ENCODE peak calls at places on chromosomes 5 and 9, in ten cellular contexts. One of them, this sample, is unnamed.

GRCh38 chr9:111851536-111851935 is 45.1 kb upstream of the UGCG start:
- DNase-seq in substantia nigra: no peak
- DNase-seq in Kasumi-1: no peak
- DNase-seq in AG09309: no peak
- DNase-seq in MM.1S: no peak
- DNase-seq in astrocyte of the spinal cord: peak; percentile 27
- DNase-seq in naive thymus-derived CD8-positive, alpha-beta T cell: no peak
- DNase-seq in fibroblast of lung: peak; percentile 30
- DNase-seq in AG10803: no peak
- DNase-seq in RKO: peak; percentile 60
- DNase-seq in this sample: no peak

GRCh38 chr9:5587024-5587423 is 41.9 kb upstream of the RIC1 start:
- DNase-seq in substantia nigra: no peak
- DNase-seq in Kasumi-1: no peak
- DNase-seq in AG09309: peak; percentile 20
- DNase-seq in MM.1S: no peak
- DNase-seq in astrocyte of the spinal cord: peak; percentile 58
- DNase-seq in naive thymus-derived CD8-positive, alpha-beta T cell: no peak
- DNase-seq in fibroblast of lung: peak; percentile 80
- DNase-seq in AG10803: peak; percentile 77
- DNase-seq in RKO: peak; percentile 86
- DNase-seq in this sample: no peak

GRCh38 chr5:30839956-30840355 is 353.5 kb upstream of the CDH6 start:
- DNase-seq in substantia nigra: no peak
- DNase-seq in Kasumi-1: no peak
- DNase-seq in AG09309: no peak
- DNase-seq in MM.1S: no peak
- DNase-seq in astrocyte of the spinal cord: no peak
- DNase-seq in naive thymus-derived CD8-positive, alpha-beta T cell: no peak
- DNase-seq in fibroblast of lung: no peak
- DNase-seq in AG10803: no peak
- DNase-seq in RKO: no peak
- DNase-seq in this sample: no peak

GRCh38 chr9:137297060-137297664 is 4.9 kb downstream of the NRARP start:
- DNase-seq in substantia nigra: no peak
- DNase-seq in Kasumi-1: no peak
- DNase-seq in AG09309: no peak
- DNase-seq in MM.1S: no peak
- DNase-seq in astrocyte of the spinal cord: no peak
- DNase-seq in naive thymus-derived CD8-positive, alpha-beta T cell: no peak
- DNase-seq in fibroblast of lung: no peak
- DNase-seq in AG10803: no peak
- DNase-seq in RKO: no peak
- DNase-seq in this sample: no peak

GRCh38 chr9:110027624-110028023 is 180.3 kb downstream of the C9orf152 start:
- DNase-seq in substantia nigra: no peak
- DNase-seq in Kasumi-1: peak; percentile 76
- DNase-seq in AG09309: no peak
- DNase-seq in MM.1S: no peak
- DNase-seq in astrocyte of the spinal cord: peak; percentile 90
- DNase-seq in naive thymus-derived CD8-positive, alpha-beta T cell: no peak
- DNase-seq in fibroblast of lung: peak; percentile 85
- DNase-seq in AG10803: peak; percentile 74
- DNase-seq in RKO: no peak
- DNase-seq in this sample: no peak

GRCh38 chr9:81607593-81608288 is 81.6 kb downstream of the TLE1 start:
- DNase-seq in substantia nigra: no peak
- DNase-seq in Kasumi-1: no peak
- DNase-seq in AG09309: no peak
- DNase-seq in MM.1S: no peak
- DNase-seq in astrocyte of the spinal cord: no peak
- DNase-seq in naive thymus-derived CD8-positive, alpha-beta T cell: no peak
- DNase-seq in fibroblast of lung: no peak
- DNase-seq in AG10803: peak; percentile 9
- DNase-seq in RKO: no peak
- DNase-seq in this sample: no peak

GRCh38 chr9:129202613-129203555 is 24.8 kb upstream of the IER5L start:
- DNase-seq in substantia nigra: peak; percentile 74
- DNase-seq in Kasumi-1: peak; percentile 65
- DNase-seq in AG09309: no peak
- DNase-seq in MM.1S: peak; percentile 79
- DNase-seq in astrocyte of the spinal cord: peak; percentile 76
- DNase-seq in naive thymus-derived CD8-positive, alpha-beta T cell: peak; percentile 94
- DNase-seq in fibroblast of lung: peak; percentile 65
- DNase-seq in AG10803: peak; percentile 70
- DNase-seq in RKO: peak; percentile 96
- DNase-seq in this sample: peak; percentile 75

GRCh38 chr9:131502781-131503625 is at the start of gene POMT1:
- DNase-seq in substantia nigra: peak; percentile 72
- DNase-seq in Kasumi-1: peak; percentile 60
- DNase-seq in AG09309: peak; percentile 23
- DNase-seq in MM.1S: peak; percentile 93
- DNase-seq in astrocyte of the spinal cord: peak; percentile 79
- DNase-seq in naive thymus-derived CD8-positive, alpha-beta T cell: peak; percentile 93
- DNase-seq in fibroblast of lung: peak; percentile 72
- DNase-seq in AG10803: peak; percentile 74
- DNase-seq in RKO: peak; percentile 90
- DNase-seq in this sample: peak; percentile 79

GRCh38 chr5:127280494-127281220 is 9.9 kb upstream of the MEGF10 start:
- DNase-seq in substantia nigra: no peak
- DNase-seq in Kasumi-1: no peak
- DNase-seq in AG09309: no peak
- DNase-seq in MM.1S: no peak
- DNase-seq in astrocyte of the spinal cord: no peak
- DNase-seq in naive thymus-derived CD8-positive, alpha-beta T cell: no peak
- DNase-seq in fibroblast of lung: no peak
- DNase-seq in AG10803: no peak
- DNase-seq in RKO: no peak
- DNase-seq in this sample: no peak

GRCh38 chr9:91714020-91714721 is 235.9 kb downstream of the ROR2 start:
- DNase-seq in substantia nigra: no peak
- DNase-seq in Kasumi-1: no peak
- DNase-seq in AG09309: no peak
- DNase-seq in MM.1S: peak; percentile 44
- DNase-seq in astrocyte of the spinal cord: peak; percentile 25
- DNase-seq in naive thymus-derived CD8-positive, alpha-beta T cell: no peak
- DNase-seq in fibroblast of lung: peak; percentile 42
- DNase-seq in AG10803: peak; percentile 33
- DNase-seq in RKO: no peak
- DNase-seq in this sample: no peak

GRCh38 chr5:122341087-122341486 is 29.1 kb downstream of the SNCAIP start:
- DNase-seq in substantia nigra: no peak
- DNase-seq in Kasumi-1: no peak
- DNase-seq in AG09309: no peak
- DNase-seq in MM.1S: no peak
- DNase-seq in astrocyte of the spinal cord: no peak
- DNase-seq in naive thymus-derived CD8-positive, alpha-beta T cell: no peak
- DNase-seq in fibroblast of lung: no peak
- DNase-seq in AG10803: no peak
- DNase-seq in RKO: no peak
- DNase-seq in this sample: no peak